ENCODE peak calls at places on chromosome 9, in ten cellular contexts. Z is lung; O is BJ; S is ureter; M is activated naive CD4-positive, alpha-beta T cell treated with anti-CD3 and anti-CD28 coated beads for 36 hours; Y is stimulated activated CD8-positive, alpha-beta memory T cell treated with anti-CD3 and anti-CD28 coated beads, Interleukin-2, amount 100 ng/mL, for 48 hours; I is MV-4-11; W is nephron progenitor cell; F is NCI-H1105 treated with DMSO at 0.1 percent for 48 hours; C is naive thymus-derived CD8-positive, alpha-beta T cell. V is an unnamed sample.

GRCh38 chr9:94950733-94951590 is 224.5 kb downstream of the AOPEP start:
- DNase-seq in F (no peak), I (no peak), O (no peak), Y (no peak), M (peak; percentile 14), W (no peak), Z (no peak), C (no peak), S (no peak), V (no peak)

GRCh38 chr9:124950050-124950718 is 9.3 kb upstream of the GOLGA1 start:
- DNase-seq in Z (no peak), M (no peak), F (no peak), W (no peak), O (no peak), C (no peak), S (no peak), I (peak; percentile 80), Y (no peak), V (no peak)

GRCh38 chr9:88745281-88746001 is 210.5 kb downstream of the NXNL2 start:
- DNase-seq in C (no peak), S (no peak), O (peak; percentile 99), Z (no peak), W (no peak), M (no peak), I (no peak), Y (no peak), F (no peak), V (no peak)

GRCh38 chr9:97046228-97046627 is 7.3 kb upstream of the CTSV start:
- DNase-seq in M (no peak), I (no peak), F (peak; percentile 2), C (no peak), O (no peak), Y (no peak), Z (peak; percentile 67), S (peak; percentile 72), W (no peak), V (peak; percentile 84)

GRCh38 chr9:105330201-105330600 is 85.8 kb downstream of the SLC44A1 start:
- DNase-seq in S (no peak), W (no peak), C (no peak), M (no peak), Z (no peak), F (no peak), O (no peak), I (no peak), Y (no peak), V (no peak)

GRCh38 chr9:77857513-77858298 is 173.9 kb downstream of the GNAQ start:
- DNase-seq in C (no peak), O (no peak), F (no peak), M (no peak), Y (no peak), S (no peak), W (no peak), I (no peak), Z (no peak), V (no peak)

GRCh38 chr9:92439921-92440750 is 15.9 kb upstream of the OMD start:
- DNase-seq in F (no peak), I (no peak), M (no peak), C (no peak), Z (no peak), O (no peak), S (no peak), W (no peak), Y (no peak), V (no peak)

GRCh38 chr9:112378441-112379176 is 1.3 kb upstream of the HSDL2 start:
- DNase-seq in I (no peak), S (no peak), F (peak; percentile 27), Y (peak; percentile 21), Z (no peak), M (peak; percentile 31), W (no peak), C (no peak), O (no peak), V (peak; percentile 11)

GRCh38 chr9:124088476-124088837 is 76.9 kb downstream of the LHX2 start:
- DNase-seq in F (no peak), O (no peak), Y (no peak), S (no peak), Z (no peak), W (no peak), C (no peak), M (no peak), I (no peak), V (no peak)

GRCh38 chr9:34590376-34591090 is 1.0 kb upstream of the CNTFR start:
- DNase-seq in Z (no peak), S (peak; percentile 54), O (no peak), M (peak; percentile 20), I (no peak), Y (no peak), F (peak; percentile 8), C (no peak), W (peak; percentile 38), V (peak; percentile 20)

GRCh38 chr9:3736186-3736585 is 210.4 kb upstream of the RFX3 start:
- DNase-seq in F (no peak), S (no peak), Z (no peak), I (peak; percentile 86), W (no peak), O (no peak), C (no peak), Y (no peak), M (no peak), V (no peak)

GRCh38 chr9:137619240-137620090 is 660 bp downstream of the EHMT1 start:
- DNase-seq in M (peak; percentile 49), W (peak; percentile 44), S (no peak), I (peak; percentile 15), Y (no peak), O (no peak), F (peak; percentile 16), Z (peak; percentile 48), C (peak; percentile 35), V (no peak)

GRCh38 chr9:109821711-109822110 is 41.7 kb downstream of the PALM2AKAP2 start:
- DNase-seq in S (no peak), F (no peak), C (no peak), Y (no peak), O (no peak), W (no peak), Z (no peak), I (no peak), M (no peak), V (no peak)

GRCh38 chr9:107487521-107488399 is 1.8 kb downstream of the KLF4 start:
- DNase-seq in M (peak; percentile 21), W (peak; percentile 77), Z (peak; percentile 51), O (no peak), C (no peak), S (peak; percentile 49), F (no peak), Y (no peak), I (no peak), V (no peak)

GRCh38 chr9:71990466-71990865 is 69.9 kb downstream of the C9orf57 start:
- DNase-seq in Z (no peak), Y (no peak), S (no peak), W (no peak), F (no peak), I (no peak), C (no peak), O (no peak), M (no peak), V (no peak)

GRCh38 chr9:112000743-112001142 is 104.1 kb downstream of the UGCG start:
- DNase-seq in C (no peak), S (no peak), W (no peak), F (no peak), O (no peak), M (no peak), Z (no peak), I (no peak), Y (no peak), V (no peak)

GRCh38 chr9:123368481-123369153 is 12.6 kb downstream of the CRB2 start:
- DNase-seq in S (no peak), F (no peak), W (no peak), Y (no peak), M (no peak), O (no peak), I (no peak), C (no peak), Z (no peak), V (no peak)

GRCh38 chr9:69516353-69517322 is 155.5 kb downstream of the APBA1 start:
- DNase-seq in M (no peak), I (no peak), C (no peak), W (no peak), F (no peak), Y (no peak), S (no peak), O (no peak), Z (no peak), V (no peak)

GRCh38 chr9:34546834-34547827 is 24.3 kb upstream of the ENHO start:
- DNase-seq in W (peak; percentile 82), I (peak; percentile 78), O (no peak), S (peak; percentile 58), C (peak; percentile 15), Z (peak; percentile 57), Y (peak; percentile 60), F (peak; percentile 4), M (peak; percentile 77), V (peak; percentile 39)

GRCh38 chr9:119588874-119589560 is 219.8 kb upstream of the BRINP1 start:
- DNase-seq in I (no peak), W (no peak), S (no peak), M (no peak), C (no peak), Z (no peak), O (no peak), F (peak; percentile 72), Y (no peak), V (peak; percentile 49)

GRCh38 chr9:107368696-107369095 is 85.6 kb downstream of the RAD23B start:
- DNase-seq in I (no peak), O (no peak), M (no peak), W (no peak), F (no peak), Y (no peak), S (no peak), C (no peak), Z (no peak), V (no peak)

GRCh38 chr9:82038897-82039296 is 50.3 kb downstream of the SPATA31D1 start:
- DNase-seq in C (no peak), W (no peak), Y (no peak), Z (no peak), M (no peak), O (no peak), F (no peak), S (no peak), I (no peak), V (no peak)

GRCh38 chr9:35792826-35793225 is 1.4 kb downstream of the NPR2 start:
- DNase-seq in C (no peak), M (no peak), O (no peak), S (no peak), Z (no peak), I (no peak), W (no peak), Y (no peak), F (no peak), V (no peak)

GRCh38 chr9:137026384-137026783 is 1.7 kb downstream of the ABCA2 start:
- DNase-seq in S (no peak), W (no peak), M (no peak), Z (no peak), F (no peak), C (no peak), Y (no peak), O (no peak), I (no peak), V (no peak)

GRCh38 chr9:131101207-131101964 is 5.1 kb downstream of the AIF1L start:
- DNase-seq in C (no peak), W (no peak), Z (no peak), S (no peak), I (no peak), M (no peak), Y (no peak), O (no peak), F (no peak), V (no peak)

GRCh38 chr9:104808030-104808614 is 44.2 kb downstream of the NIPSNAP3B start:
- DNase-seq in C (no peak), I (peak; percentile 3), F (peak; percentile 65), M (no peak), Z (no peak), S (no peak), W (no peak), Y (no peak), O (no peak), V (peak; percentile 69)

GRCh38 chr9:117462926-117463325 is 48.1 kb upstream of the ASTN2 start:
- DNase-seq in Y (no peak), O (no peak), C (no peak), F (no peak), S (no peak), M (no peak), I (no peak), W (no peak), Z (no peak), V (no peak)

GRCh38 chr9:125119643-125120286 is 23.6 kb downstream of the SCAI start:
- DNase-seq in O (peak; percentile 67), F (no peak), W (no peak), C (peak; percentile 32), M (peak; percentile 41), S (no peak), I (no peak), Z (no peak), Y (no peak), V (no peak)

V was measured in NCI-H345.